ENCODE peak calls at places on chromosomes 2 and 18, in eight cellular contexts. L is CD4-positive, CD25-positive, alpha-beta regulatory T cell; K is fibroblast of lung; V is CD4-positive, alpha-beta memory T cell; U is heart right ventricle; B is heart left ventricle; T is BE2C; S is small intestine. N is an unnamed sample.
A peak's percentile ranks its signal among the peaks of the same experiment; 100 is the strongest.

GRCh38 chr2:100780203-100781008 is 39.5 kb upstream of the NPAS2 start:
- DNase-seq in V (no peak), K (peak; percentile 88), L (no peak), S (peak; percentile 87), T (no peak), U (peak; percentile 16), B (no peak), N (no peak)

GRCh38 chr18:9943311-9943710 is 29.5 kb downstream of the VAPA start:
- DNase-seq in K (no peak), B (no peak), U (no peak), V (no peak), T (no peak), L (no peak), S (no peak), N (no peak)

GRCh38 chr2:57515366-57515765 is 531.2 kb upstream of the VRK2 start:
- DNase-seq in V (no peak), L (no peak), S (no peak), B (no peak), K (no peak), T (no peak), U (no peak), N (no peak)

GRCh38 chr2:43178602-43179542 is 47.5 kb downstream of the ZFP36L2 start:
- DNase-seq in V (peak; percentile 61), U (peak; percentile 73), B (peak; percentile 77), K (peak; percentile 78), L (no peak), T (no peak), S (peak; percentile 73), N (no peak)

GRCh38 chr2:129877289-129877741 is 102.2 kb upstream of the RAB6C start:
- DNase-seq in B (peak; percentile 96), S (peak; percentile 85), K (peak; percentile 68), V (peak; percentile 86), T (peak; percentile 89), U (peak; percentile 95), L (peak; percentile 77), N (peak; percentile 73)

GRCh38 chr2:172701250-172701649 is 34.4 kb upstream of the RAPGEF4 start:
- DNase-seq in U (no peak), S (no peak), V (no peak), K (peak; percentile 89), T (no peak), L (no peak), B (no peak), N (no peak)

GRCh38 chr2:136362676-136363390 is 244.9 kb upstream of the CXCR4 start:
- DNase-seq in U (no peak), S (peak; percentile 11), B (no peak), K (peak; percentile 23), T (no peak), L (no peak), V (peak; percentile 47), N (no peak)

GRCh38 chr2:217741381-217741955 is 261.3 kb downstream of the TNS1 start:
- DNase-seq in U (no peak), V (no peak), L (no peak), K (no peak), T (no peak), S (no peak), B (no peak), N (no peak)

GRCh38 chr2:226797289-226797988 is 2.2 kb downstream of the IRS1 start:
- DNase-seq in U (peak; percentile 17), B (peak; percentile 54), S (no peak), K (no peak), V (peak; percentile 37), L (no peak), T (no peak), N (no peak)

GRCh38 chr2:189124175-189124574 is 55.4 kb downstream of the COL5A2 start:
- DNase-seq in U (no peak), B (no peak), L (no peak), T (no peak), K (peak; percentile 39), S (no peak), V (no peak), N (no peak)

GRCh38 chr2:238908960-238909951 is 61.4 kb downstream of the TWIST2 start:
- DNase-seq in T (no peak), K (peak; percentile 46), B (peak; percentile 43), U (no peak), V (no peak), S (no peak), L (no peak), N (no peak)

GRCh38 chr18:34977787-34978532 is 63.3 kb upstream of the MAPRE2 start:
- DNase-seq in B (peak; percentile 58), L (peak; percentile 27), T (peak; percentile 29), U (peak; percentile 19), S (peak; percentile 64), V (peak; percentile 56), K (no peak), N (no peak)

GRCh38 chr2:138711812-138712211 is 68.4 kb downstream of the NXPH2 start:
- DNase-seq in K (no peak), L (no peak), T (no peak), U (no peak), B (no peak), V (no peak), S (no peak), N (no peak)

GRCh38 chr2:209574515-209574914 is 150.7 kb downstream of the MAP2 start:
- DNase-seq in V (no peak), T (no peak), S (no peak), L (no peak), K (no peak), B (no peak), U (no peak), N (no peak)

GRCh38 chr2:197349699-197350098 is 39.1 kb upstream of the ANKRD44 start:
- DNase-seq in S (no peak), V (no peak), U (no peak), K (no peak), L (no peak), B (no peak), T (no peak), N (no peak)

GRCh38 chr2:191666733-191667132 is 11.2 kb upstream of the NABP1 start:
- DNase-seq in V (no peak), T (no peak), U (no peak), B (no peak), L (no peak), S (no peak), K (peak; percentile 60), N (no peak)

GRCh38 chr2:39568561-39569006 is 97.1 kb upstream of the TMEM178A start:
- DNase-seq in L (no peak), T (no peak), K (peak; percentile 90), U (no peak), S (no peak), V (no peak), B (no peak), N (no peak)

GRCh38 chr2:230060672-230061293 is 7.9 kb downstream of the SLC16A14 start:
- DNase-seq in S (no peak), K (peak; percentile 57), U (no peak), B (no peak), T (no peak), L (no peak), V (no peak), N (no peak)

GRCh38 chr2:190984595-190984994 is 29.4 kb downstream of the STAT1 start:
- DNase-seq in B (no peak), K (peak; percentile 95), S (no peak), L (no peak), V (peak; percentile 43), U (no peak), T (no peak), N (no peak)

GRCh38 chr2:233700028-233700635 is 7.4 kb downstream of the UGT1A6 start:
- DNase-seq in S (peak; percentile 75), T (no peak), B (no peak), U (no peak), K (peak; percentile 88), L (no peak), V (no peak), N (no peak)

GRCh38 chr2:145016711-145017110 is 496.8 kb upstream of the ZEB2 start:
- DNase-seq in K (no peak), T (no peak), U (no peak), V (no peak), B (no peak), L (no peak), S (no peak), N (no peak)

GRCh38 chr2:71455741-71456569 is 2.6 kb downstream of the DYSF start:
- DNase-seq in K (peak; percentile 48), B (peak; percentile 82), U (peak; percentile 64), V (no peak), L (no peak), T (no peak), S (no peak), N (no peak)

GRCh38 chr18:39441648-39442047 is 1876.0 kb upstream of the CELF4 start:
- DNase-seq in T (no peak), B (no peak), U (no peak), V (no peak), L (no peak), K (no peak), S (no peak), N (no peak)

GRCh38 chr2:141331127-141331526 is 799.7 kb downstream of the LRP1B start:
- DNase-seq in B (no peak), U (no peak), K (peak; percentile 82), V (no peak), S (no peak), L (no peak), T (no peak), N (no peak)

GRCh38 chr2:238513346-238513745 is 86.6 kb downstream of the ASB1 start:
- DNase-seq in B (peak; percentile 43), V (no peak), T (peak; percentile 44), L (no peak), U (no peak), S (peak; percentile 10), K (peak; percentile 29), N (no peak)

GRCh38 chr2:98496750-98497493 is 52.3 kb downstream of the INPP4A start:
- DNase-seq in U (no peak), K (no peak), L (no peak), B (no peak), S (no peak), V (no peak), T (no peak), N (no peak)
- H3K9me3 ChIP-seq in U (no peaks in the 10 kb centered on the region), K (no peaks in the 10 kb centered on the region), L (peaks cover 27% of the 10 kb centered on the region), B (no peaks in the 10 kb centered on the region), S (no peaks in the 10 kb centered on the region), V (no peaks in the 10 kb centered on the region), T (no peaks in the 10 kb centered on the region), N (no peaks in the 10 kb centered on the region)

GRCh38 chr2:204176306-204176705 is 239.7 kb downstream of the ICOS start:
- DNase-seq in B (no peak), L (no peak), V (no peak), S (no peak), U (no peak), T (no peak), K (no peak), N (no peak)
- H3K9me3 ChIP-seq in B (no peaks in the 10 kb centered on the region), L (no peaks in the 10 kb centered on the region), V (no peaks in the 10 kb centered on the region), S (no peaks in the 10 kb centered on the region), U (no peaks in the 10 kb centered on the region), T (peaks cover 2% of the 10 kb centered on the region), K (no peaks in the 10 kb centered on the region), N (no peaks in the 10 kb centered on the region)

GRCh38 chr2:83017366-83018090 is 1441.6 kb downstream of the SUCLG1 start:
- DNase-seq in B (no peak), V (no peak), T (no peak), L (no peak), U (no peak), K (peak; percentile 27), S (no peak), N (no peak)
- H3K9me3 ChIP-seq in B (no peaks in the 10 kb centered on the region), V (no peaks in the 10 kb centered on the region), T (no peaks in the 10 kb centered on the region), L (no peaks in the 10 kb centered on the region), U (no peaks in the 10 kb centered on the region), K (no peaks in the 10 kb centered on the region), S (no peaks in the 10 kb centered on the region), N (no peaks in the 10 kb centered on the region)

DNA sequence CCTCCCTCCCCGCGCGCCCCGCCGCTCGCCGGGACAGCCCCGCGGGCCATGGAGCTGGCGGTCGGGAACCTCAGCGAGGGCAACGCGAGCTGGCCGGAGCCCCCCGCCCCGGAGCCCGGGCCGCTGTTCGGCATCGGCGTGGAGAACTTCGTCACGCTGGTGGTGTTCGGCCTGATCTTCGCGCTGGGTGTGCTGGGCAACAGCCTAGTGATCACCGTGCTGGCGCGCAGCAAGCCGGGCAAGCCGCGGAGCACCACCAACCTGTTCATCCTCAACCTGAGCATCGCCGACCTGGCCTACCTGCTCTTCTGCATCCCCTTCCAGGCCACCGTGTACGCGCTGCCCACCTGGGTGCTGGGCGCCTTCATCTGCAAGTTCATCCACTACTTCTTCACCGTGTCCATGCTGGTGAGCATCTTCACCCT is 865 bp downstream of the GALR1 start:
- DNase-seq in B (no peak), T (peak; percentile 6), K (no peak), S (no peak), U (no peak), V (no peak), L (no peak), N (no peak)
- H3K9me3 ChIP-seq in B (no peaks in the 10 kb centered on the region), T (no peaks in the 10 kb centered on the region), K (no peaks in the 10 kb centered on the region), S (no peaks in the 10 kb centered on the region), U (peaks cover 14% of the 10 kb centered on the region), V (no peaks in the 10 kb centered on the region), L (peaks cover 6% of the 10 kb centered on the region), N (peaks cover 2% of the 10 kb centered on the region)

N was measured in T-helper 17 cell.